ENCODE peak calls at places on chromosomes 6 and 20, in ten cellular contexts. One of them, this sample, is unnamed.

GRCh38 chr6:118952683-118953082 is 17.7 kb upstream of the MCM9 start:
- DNase-seq in Karpas-422: no peak
- DNase-seq in left lung: no peak
- DNase-seq in neuronal stem cell: no peak
- DNase-seq in heart left ventricle: no peak
- DNase-seq in IMR-90: no peak
- DNase-seq in CD8-positive, alpha-beta T cell: no peak
- DNase-seq in A549: no peak
- DNase-seq in testis: no peak
- DNase-seq in Peyer's patch: no peak
- DNase-seq in this sample: no peak

GRCh38 chr6:163147988-163148387 is 266.5 kb upstream of the QKI start:
- DNase-seq in Karpas-422: no peak
- DNase-seq in left lung: no peak
- DNase-seq in neuronal stem cell: no peak
- DNase-seq in heart left ventricle: no peak
- DNase-seq in IMR-90: no peak
- DNase-seq in CD8-positive, alpha-beta T cell: no peak
- DNase-seq in A549: no peak
- DNase-seq in testis: no peak
- DNase-seq in Peyer's patch: no peak
- DNase-seq in this sample: no peak

GRCh38 chr20:15967334-15967733 is 605.9 kb downstream of the KIF16B start:
- DNase-seq in Karpas-422: no peak
- DNase-seq in left lung: no peak
- DNase-seq in neuronal stem cell: no peak
- DNase-seq in heart left ventricle: no peak
- DNase-seq in IMR-90: no peak
- DNase-seq in CD8-positive, alpha-beta T cell: no peak
- DNase-seq in A549: no peak
- DNase-seq in testis: no peak
- DNase-seq in Peyer's patch: no peak
- DNase-seq in this sample: no peak

GRCh38 chr6:142696689-142697088 is 248.3 kb downstream of the HIVEP2 start:
- DNase-seq in Karpas-422: no peak
- DNase-seq in left lung: no peak
- DNase-seq in neuronal stem cell: no peak
- DNase-seq in heart left ventricle: no peak
- DNase-seq in IMR-90: no peak
- DNase-seq in CD8-positive, alpha-beta T cell: no peak
- DNase-seq in A549: no peak
- DNase-seq in testis: no peak
- DNase-seq in Peyer's patch: no peak
- DNase-seq in this sample: peak; percentile 35

GRCh38 chr6:35419431-35419830 is 32.7 kb upstream of the FANCE start:
- DNase-seq in Karpas-422: peak; percentile 65
- DNase-seq in left lung: no peak
- DNase-seq in neuronal stem cell: no peak
- DNase-seq in heart left ventricle: no peak
- DNase-seq in IMR-90: peak; percentile 91
- DNase-seq in CD8-positive, alpha-beta T cell: peak; percentile 57
- DNase-seq in A549: peak; percentile 16
- DNase-seq in testis: no peak
- DNase-seq in Peyer's patch: no peak
- DNase-seq in this sample: no peak

GRCh38 chr6:15264902-15265761 is 19.3 kb downstream of the JARID2 start:
- DNase-seq in Karpas-422: no peak
- DNase-seq in left lung: no peak
- DNase-seq in neuronal stem cell: peak; percentile 52
- DNase-seq in heart left ventricle: peak; percentile 42
- DNase-seq in IMR-90: peak; percentile 79
- DNase-seq in CD8-positive, alpha-beta T cell: no peak
- DNase-seq in A549: no peak
- DNase-seq in testis: peak; percentile 60
- DNase-seq in Peyer's patch: no peak
- DNase-seq in this sample: no peak

GRCh38 chr6:7518853-7519252 is 22.6 kb upstream of the DSP start:
- DNase-seq in Karpas-422: no peak
- DNase-seq in left lung: no peak
- DNase-seq in neuronal stem cell: no peak
- DNase-seq in heart left ventricle: no peak
- DNase-seq in IMR-90: no peak
- DNase-seq in CD8-positive, alpha-beta T cell: no peak
- DNase-seq in A549: no peak
- DNase-seq in testis: no peak
- DNase-seq in Peyer's patch: no peak
- DNase-seq in this sample: no peak

GRCh38 chr6:44780161-44780560 is 392.7 kb downstream of the CDC5L start:
- DNase-seq in Karpas-422: no peak
- DNase-seq in left lung: no peak
- DNase-seq in neuronal stem cell: no peak
- DNase-seq in heart left ventricle: no peak
- DNase-seq in IMR-90: no peak
- DNase-seq in CD8-positive, alpha-beta T cell: no peak
- DNase-seq in A549: no peak
- DNase-seq in testis: no peak
- DNase-seq in Peyer's patch: no peak
- DNase-seq in this sample: no peak

GRCh38 chr6:158500016-158500735 is 59.7 kb upstream of the TMEM181 start:
- DNase-seq in Karpas-422: no peak
- DNase-seq in left lung: no peak
- DNase-seq in neuronal stem cell: no peak
- DNase-seq in heart left ventricle: no peak
- DNase-seq in IMR-90: peak; percentile 59
- DNase-seq in CD8-positive, alpha-beta T cell: no peak
- DNase-seq in A549: no peak
- DNase-seq in testis: no peak
- DNase-seq in Peyer's patch: no peak
- DNase-seq in this sample: peak; percentile 40

GRCh38 chr6:169641461-169642085 is 60.3 kb downstream of the WDR27 start:
- DNase-seq in Karpas-422: no peak
- DNase-seq in left lung: no peak
- DNase-seq in neuronal stem cell: no peak
- DNase-seq in heart left ventricle: no peak
- DNase-seq in IMR-90: no peak
- DNase-seq in CD8-positive, alpha-beta T cell: no peak
- DNase-seq in A549: no peak
- DNase-seq in testis: peak; percentile 50
- DNase-seq in Peyer's patch: no peak
- DNase-seq in this sample: no peak

GRCh38 chr20:42556575-42556974 is 633.1 kb downstream of the PTPRT start:
- DNase-seq in Karpas-422: no peak
- DNase-seq in left lung: no peak
- DNase-seq in neuronal stem cell: no peak
- DNase-seq in heart left ventricle: no peak
- DNase-seq in IMR-90: no peak
- DNase-seq in CD8-positive, alpha-beta T cell: no peak
- DNase-seq in A549: no peak
- DNase-seq in testis: no peak
- DNase-seq in Peyer's patch: no peak
- DNase-seq in this sample: no peak

GRCh38 chr20:58192567-58192966 is 35.9 kb downstream of the ANKRD60 start:
- DNase-seq in Karpas-422: peak; percentile 69
- DNase-seq in left lung: no peak
- DNase-seq in neuronal stem cell: no peak
- DNase-seq in heart left ventricle: no peak
- DNase-seq in IMR-90: no peak
- DNase-seq in CD8-positive, alpha-beta T cell: peak; percentile 53
- DNase-seq in A549: no peak
- DNase-seq in testis: no peak
- DNase-seq in Peyer's patch: no peak
- DNase-seq in this sample: no peak

GRCh38 chr6:111427341-111428116 is 55.5 kb downstream of the REV3L start:
- DNase-seq in Karpas-422: no peak
- DNase-seq in left lung: no peak
- DNase-seq in neuronal stem cell: no peak
- DNase-seq in heart left ventricle: no peak
- DNase-seq in IMR-90: peak; percentile 85
- DNase-seq in CD8-positive, alpha-beta T cell: no peak
- DNase-seq in A549: peak; percentile 3
- DNase-seq in testis: no peak
- DNase-seq in Peyer's patch: no peak
- DNase-seq in this sample: peak; percentile 97

GRCh38 chr6:156058356-156058755 is 602.7 kb upstream of the NOX3 start:
- DNase-seq in Karpas-422: no peak
- DNase-seq in left lung: no peak
- DNase-seq in neuronal stem cell: no peak
- DNase-seq in heart left ventricle: no peak
- DNase-seq in IMR-90: no peak
- DNase-seq in CD8-positive, alpha-beta T cell: no peak
- DNase-seq in A549: no peak
- DNase-seq in testis: no peak
- DNase-seq in Peyer's patch: no peak
- DNase-seq in this sample: no peak

GRCh38 chr20:31977080-31977479 is 9.1 kb downstream of the XKR7 start:
- DNase-seq in Karpas-422: no peak
- DNase-seq in left lung: no peak
- DNase-seq in neuronal stem cell: no peak
- DNase-seq in heart left ventricle: no peak
- DNase-seq in IMR-90: no peak
- DNase-seq in CD8-positive, alpha-beta T cell: no peak
- DNase-seq in A549: no peak
- DNase-seq in testis: no peak
- DNase-seq in Peyer's patch: no peak
- DNase-seq in this sample: no peak

GRCh38 chr6:150959071-150959637 is 93.7 kb downstream of the MTHFD1L start:
- DNase-seq in Karpas-422: no peak
- DNase-seq in left lung: no peak
- DNase-seq in neuronal stem cell: no peak
- DNase-seq in heart left ventricle: no peak
- DNase-seq in IMR-90: no peak
- DNase-seq in CD8-positive, alpha-beta T cell: no peak
- DNase-seq in A549: no peak
- DNase-seq in testis: no peak
- DNase-seq in Peyer's patch: no peak
- DNase-seq in this sample: no peak

GRCh38 chr6:2852921-2853322 is 11.3 kb upstream of the SERPINB1 start:
- DNase-seq in Karpas-422: no peak
- DNase-seq in left lung: no peak
- DNase-seq in neuronal stem cell: no peak
- DNase-seq in heart left ventricle: no peak
- DNase-seq in IMR-90: no peak
- DNase-seq in CD8-positive, alpha-beta T cell: no peak
- DNase-seq in A549: no peak
- DNase-seq in testis: no peak
- DNase-seq in Peyer's patch: no peak
- DNase-seq in this sample: no peak
- H3K4me1 ChIP-seq in Karpas-422: peaks cover 49% of the 10 kb centered on the region
- H3K4me1 ChIP-seq in left lung: peaks cover 18% of the 10 kb centered on the region
- H3K4me1 ChIP-seq in neuronal stem cell: peaks cover 22% of the 10 kb centered on the region
- H3K4me1 ChIP-seq in heart left ventricle: peaks cover 4% of the 10 kb centered on the region
- H3K4me1 ChIP-seq in IMR-90: peaks cover 27% of the 10 kb centered on the region
- H3K4me1 ChIP-seq in CD8-positive, alpha-beta T cell: peaks cover 59% of the 10 kb centered on the region
- H3K4me1 ChIP-seq in A549: peaks cover 52% of the 10 kb centered on the region
- H3K4me1 ChIP-seq in testis: peaks cover 37% of the 10 kb centered on the region
- H3K4me1 ChIP-seq in Peyer's patch: peaks cover 23% of the 10 kb centered on the region
- H3K4me1 ChIP-seq in this sample: peaks cover 9% of the 10 kb centered on the region

DNA sequence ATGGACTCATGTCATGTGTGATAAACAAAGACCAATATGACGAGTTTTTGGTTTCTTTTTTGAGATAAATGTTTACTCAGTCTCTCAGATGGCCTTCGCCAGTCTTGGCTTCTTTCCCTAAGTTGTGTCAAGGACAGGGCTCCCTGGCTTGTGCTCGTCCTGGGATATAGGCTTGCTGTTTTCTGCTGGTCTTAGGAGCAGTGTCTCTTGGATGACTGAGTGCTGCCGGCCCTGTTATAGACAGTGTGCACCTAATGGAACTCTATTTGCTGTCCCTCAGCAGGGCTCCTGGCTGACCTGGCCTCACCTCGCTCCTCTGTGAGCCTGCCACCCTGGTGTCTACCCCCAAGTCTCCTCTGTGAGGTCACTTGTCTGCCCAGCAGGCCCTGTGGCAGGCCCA is 324.2 kb upstream of the SYNCRIP start:
- DNase-seq in Karpas-422: no peak
- DNase-seq in left lung: no peak
- DNase-seq in neuronal stem cell: no peak
- DNase-seq in heart left ventricle: no peak
- DNase-seq in IMR-90: no peak
- DNase-seq in CD8-positive, alpha-beta T cell: no peak
- DNase-seq in A549: no peak
- DNase-seq in testis: peak; percentile 82
- DNase-seq in Peyer's patch: no peak
- DNase-seq in this sample: no peak
- H3K27ac ChIP-seq in Karpas-422: no peak overlapping the region
- H3K27ac ChIP-seq in left lung: no peak overlapping the region
- H3K27ac ChIP-seq in neuronal stem cell: no peak overlapping the region
- H3K27ac ChIP-seq in heart left ventricle: no peak overlapping the region
- H3K27ac ChIP-seq in IMR-90: no peak overlapping the region
- H3K27ac ChIP-seq in CD8-positive, alpha-beta T cell: no peak overlapping the region
- H3K27ac ChIP-seq in A549: no peak overlapping the region
- H3K27ac ChIP-seq in testis: peak overlapping the region; percentile 55
- H3K27ac ChIP-seq in Peyer's patch: no peak overlapping the region
- H3K27ac ChIP-seq in this sample: no peak overlapping the region

GRCh38 chr6:117481278-117481925 is 1.1 kb upstream of the DCBLD1 start:
- DNase-seq in Karpas-422: no peak
- DNase-seq in left lung: peak; percentile 42
- DNase-seq in neuronal stem cell: no peak
- DNase-seq in heart left ventricle: no peak
- DNase-seq in IMR-90: no peak
- DNase-seq in CD8-positive, alpha-beta T cell: peak; percentile 58
- DNase-seq in A549: no peak
- DNase-seq in testis: no peak
- DNase-seq in Peyer's patch: peak; percentile 62
- DNase-seq in this sample: no peak
- H3K4me3 ChIP-seq in Karpas-422: no peak overlapping the region
- H3K4me3 ChIP-seq in left lung: no peak overlapping the region
- H3K4me3 ChIP-seq in neuronal stem cell: no peak overlapping the region
- H3K4me3 ChIP-seq in heart left ventricle: no peak overlapping the region
- H3K4me3 ChIP-seq in IMR-90: no peak overlapping the region
- H3K4me3 ChIP-seq in CD8-positive, alpha-beta T cell: peak overlapping the region; percentile 52
- H3K4me3 ChIP-seq in A549: no peak overlapping the region
- H3K4me3 ChIP-seq in testis: peak overlapping the region; percentile 75
- H3K4me3 ChIP-seq in Peyer's patch: no peak overlapping the region
- H3K4me3 ChIP-seq in this sample: no peak overlapping the region

GRCh38 chr20:49657118-49657901 is 56.4 kb downstream of the B4GALT5 start:
- DNase-seq in Karpas-422: no peak
- DNase-seq in left lung: no peak
- DNase-seq in neuronal stem cell: no peak
- DNase-seq in heart left ventricle: no peak
- DNase-seq in IMR-90: peak; percentile 84
- DNase-seq in CD8-positive, alpha-beta T cell: no peak
- DNase-seq in A549: no peak
- DNase-seq in testis: no peak
- DNase-seq in Peyer's patch: no peak
- DNase-seq in this sample: no peak
- H3K4me1 ChIP-seq in Karpas-422: no peaks in the 10 kb centered on the region
- H3K4me1 ChIP-seq in left lung: peaks cover 24% of the 10 kb centered on the region
- H3K4me1 ChIP-seq in neuronal stem cell: peaks cover 24% of the 10 kb centered on the region
- H3K4me1 ChIP-seq in heart left ventricle: no peaks in the 10 kb centered on the region
- H3K4me1 ChIP-seq in IMR-90: peaks cover 14% of the 10 kb centered on the region
- H3K4me1 ChIP-seq in CD8-positive, alpha-beta T cell: no peaks in the 10 kb centered on the region
- H3K4me1 ChIP-seq in A549: peaks cover 64% of the 10 kb centered on the region
- H3K4me1 ChIP-seq in testis: peaks cover 27% of the 10 kb centered on the region
- H3K4me1 ChIP-seq in Peyer's patch: no peaks in the 10 kb centered on the region
- H3K4me1 ChIP-seq in this sample: peaks cover 7% of the 10 kb centered on the region

GRCh38 chr6:66578362-66578761 is 871.3 kb upstream of the EYS start:
- DNase-seq in Karpas-422: no peak
- DNase-seq in left lung: no peak
- DNase-seq in neuronal stem cell: no peak
- DNase-seq in heart left ventricle: no peak
- DNase-seq in IMR-90: no peak
- DNase-seq in CD8-positive, alpha-beta T cell: no peak
- DNase-seq in A549: no peak
- DNase-seq in testis: no peak
- DNase-seq in Peyer's patch: no peak
- DNase-seq in this sample: no peak
- H3K27ac ChIP-seq in Karpas-422: no peak overlapping the region
- H3K27ac ChIP-seq in left lung: no peak overlapping the region
- H3K27ac ChIP-seq in neuronal stem cell: no peak overlapping the region
- H3K27ac ChIP-seq in heart left ventricle: no peak overlapping the region
- H3K27ac ChIP-seq in IMR-90: no peak overlapping the region
- H3K27ac ChIP-seq in CD8-positive, alpha-beta T cell: no peak overlapping the region
- H3K27ac ChIP-seq in A549: no peak overlapping the region
- H3K27ac ChIP-seq in testis: no peak overlapping the region
- H3K27ac ChIP-seq in Peyer's patch: no peak overlapping the region
- H3K27ac ChIP-seq in this sample: no peak overlapping the region